ENCODE peak calls at places on chromosomes 16 and 17, in four cellular contexts. N, A, W and P are unnamed samples.

GRCh38 chr17:59761385-59762021 is 54.0 kb downstream of the VMP1 start:
- DNase-seq in N (no peak), A (no peak), W (no peak), P (no peak)

GRCh38 chr17:66386789-66387351 is 84.5 kb downstream of the PRKCA start:
- DNase-seq in N (peak; percentile 32), A (no peak), W (no peak), P (no peak)

GRCh38 chr16:23784811-23785447 is 30.1 kb downstream of the CHP2 start:
- DNase-seq in N (no peak), A (no peak), W (no peak), P (no peak)

GRCh38 chr17:76317535-76317934 is 9.5 kb upstream of the QRICH2 start:
- DNase-seq in N (no peak), A (no peak), W (no peak), P (no peak)

GRCh38 chr17:79843475-79843916 is 4.3 kb upstream of the CBX4 start:
- DNase-seq in N (no peak), A (no peak), W (no peak), P (no peak)

GRCh38 chr17:30534298-30534697 is 57.1 kb downstream of the GOSR1 start:
- DNase-seq in N (no peak), A (no peak), W (no peak), P (no peak)

GRCh38 chr16:785563-786535 is 2.3 kb downstream of the RPUSD1 start:
- DNase-seq in N (peak; percentile 86), A (no peak), W (no peak), P (peak; percentile 72)

GRCh38 chr17:79630821-79631639 is 20.2 kb upstream of the RBFOX3 start:
- DNase-seq in N (no peak), A (no peak), W (no peak), P (no peak)

GRCh38 chr17:72717276-72717675 is 375.2 kb downstream of the SLC39A11 start:
- DNase-seq in N (no peak), A (no peak), W (no peak), P (peak; percentile 38)